ENCODE peak calls at places on chromosomes 2 and 18, in seven cellular contexts. T, Y, B, U, A, V and N are unnamed samples.

GRCh38 chr2:39128919-39129391 is 8.1 kb upstream of the SOS1 start:
- DNase-seq in V (no peak), A (no peak), Y (no peak), T (no peak), B (no peak), U (peak; percentile 64), N (no peak)

GRCh38 chr2:152054593-152054992 is 44.3 kb downstream of the CACNB4 start:
- DNase-seq in V (no peak), A (no peak), B (no peak), Y (peak; percentile 12), T (no peak), U (no peak), N (no peak)

GRCh38 chr2:219273887-219274391 is 5.2 kb upstream of the DNAJB2 start:
- DNase-seq in V (no peak), Y (no peak), A (no peak), B (no peak), T (no peak), U (no peak), N (peak; percentile 89)

GRCh38 chr2:3421053-3421452 is 41.6 kb downstream of the TRAPPC12 start:
- DNase-seq in B (no peak), A (no peak), T (no peak), V (no peak), U (no peak), Y (no peak), N (no peak)

GRCh38 chr2:223522796-223523195 is 79.4 kb downstream of the SCG2 start:
- DNase-seq in Y (no peak), T (no peak), A (no peak), V (no peak), U (no peak), B (no peak), N (no peak)

GRCh38 chr2:132670104-132670960 is at the start of gene LYPD1:
- DNase-seq in A (peak; percentile 50), T (no peak), U (no peak), V (no peak), Y (no peak), B (no peak), N (peak; percentile 78)

GRCh38 chr2:39994151-39994550 is 215.1 kb upstream of the THUMPD2 start:
- DNase-seq in U (no peak), Y (peak; percentile 14), B (no peak), V (no peak), T (no peak), A (no peak), N (no peak)

GRCh38 chr18:12287684-12288405 is 20.2 kb upstream of the TUBB6 start:
- DNase-seq in T (peak; percentile 67), A (peak; percentile 87), B (peak; percentile 78), U (no peak), Y (peak; percentile 58), V (no peak), N (peak; percentile 77)

GRCh38 chr2:239184179-239184578 is 216.6 kb downstream of the HDAC4 start:
- DNase-seq in T (peak; percentile 9), V (no peak), Y (no peak), B (no peak), U (no peak), A (no peak), N (no peak)

GRCh38 chr2:56001992-56002391 is 78.4 kb upstream of the EFEMP1 start:
- DNase-seq in T (no peak), Y (no peak), B (no peak), U (no peak), V (no peak), A (no peak), N (no peak)

GRCh38 chr2:204625135-204625534 is 79.9 kb downstream of the PARD3B start:
- DNase-seq in V (no peak), T (no peak), Y (no peak), B (no peak), U (no peak), A (no peak), N (peak; percentile 24)

GRCh38 chr2:21746499-21746898 is 622.7 kb downstream of the TDRD15 start:
- DNase-seq in T (no peak), Y (no peak), V (no peak), U (no peak), A (no peak), B (no peak), N (no peak)

GRCh38 chr2:201709747-201710146 is 11.3 kb upstream of the MPP4 start:
- DNase-seq in B (peak; percentile 10), A (no peak), V (no peak), U (no peak), T (no peak), Y (no peak), N (no peak)

GRCh38 chr2:213147550-213147949 is 3.9 kb downstream of the IKZF2 start:
- DNase-seq in V (no peak), T (no peak), B (no peak), A (no peak), U (no peak), Y (no peak), N (no peak)

GRCh38 chr2:213150315-213150951 is 979 bp downstream of the IKZF2 start:
- DNase-seq in A (peak; percentile 35), B (peak; percentile 0), T (peak; percentile 22), U (peak; percentile 41), Y (no peak), V (no peak), N (peak; percentile 39)

GRCh38 chr2:213148572-213149331 is 2.7 kb downstream of the IKZF2 start:
- DNase-seq in T (no peak), Y (no peak), A (no peak), U (peak; percentile 46), V (no peak), B (no peak), N (no peak)

GRCh38 chr2:213149949-213150314 is 1.5 kb downstream of the IKZF2 start:
- DNase-seq in T (no peak), A (no peak), Y (no peak), U (peak; percentile 25), V (no peak), B (no peak), N (no peak)

DNA sequence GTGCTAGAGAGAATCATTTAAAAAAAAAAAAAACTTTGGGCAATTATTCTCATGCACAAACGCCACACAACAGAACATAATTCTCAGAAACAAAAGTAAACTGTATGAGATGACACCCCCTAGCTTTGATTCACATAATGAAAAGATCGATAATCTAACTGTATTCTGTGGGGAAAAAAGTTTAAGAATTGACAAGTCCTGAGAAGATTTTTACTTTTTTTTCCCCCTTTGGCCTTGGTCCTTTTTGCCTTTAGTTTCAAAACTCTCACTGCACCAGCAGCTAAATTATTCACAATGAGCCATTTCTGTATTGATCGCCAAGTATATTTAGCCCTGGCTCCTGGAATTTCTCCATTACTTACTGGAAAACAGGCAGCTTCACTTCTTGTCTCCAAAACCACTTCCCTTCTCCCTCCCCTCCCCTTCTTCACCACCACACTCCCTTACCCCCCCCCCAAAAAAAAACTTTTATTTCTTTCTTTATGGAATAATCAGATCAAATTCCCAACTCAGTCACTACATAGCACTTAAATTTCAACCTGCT is 2.0 kb downstream of the IKZF2 start:
- DNase-seq in U (no peak), B (peak; percentile 0), T (no peak), A (no peak), V (no peak), Y (no peak), N (no peak)
- TF ChIP-seq CTCF in U (peak; percentile 72), B (no peak), T (no peak), A (peak; percentile 15), V (no peak), Y (no peak), N (no peak)

GRCh38 chr18:50695431-50696176 is 124.2 kb downstream of the MRO start:
- DNase-seq in B (no peak), U (no peak), Y (no peak), A (no peak), V (no peak), T (no peak), N (no peak)
- TF ChIP-seq CTCF in B (no peak), U (no peak), Y (no peak), A (no peak), V (no peak), T (no peak), N (no peak)

GRCh38 chr2:120669121-120669952 is 66.3 kb upstream of the GLI2 start:
- DNase-seq in A (no peak), Y (no peak), B (no peak), T (no peak), V (peak; percentile 59), U (peak; percentile 40), N (peak; percentile 69)
- TF ChIP-seq CTCF in A (peak; percentile 21), Y (peak; percentile 20), B (peak; percentile 30), T (no peak), V (peak; percentile 52), U (peak; percentile 38), N (peak; percentile 37)

GRCh38 chr2:68441994-68442322 is 25.1 kb downstream of the FBXO48 start:
- DNase-seq in A (no peak), B (no peak), U (no peak), V (no peak), Y (no peak), T (no peak), N (no peak)
- TF ChIP-seq CTCF in A (no peak), B (no peak), U (peak; percentile 31), V (no peak), Y (no peak), T (no peak), N (no peak)

GRCh38 chr2:235966396-235966795 is 201.8 kb downstream of the GBX2 start:
- DNase-seq in U (no peak), V (no peak), A (no peak), Y (no peak), B (no peak), T (no peak), N (no peak)
- TF ChIP-seq CTCF in U (no peak), V (peak; percentile 15), A (no peak), Y (no peak), B (no peak), T (no peak), N (no peak)